ENCODE peak calls at places on chromosome 2, in eight cellular contexts. One of them, this sample, is unnamed.

GRCh38 chr2:157838442-157839161 is 37.5 kb downstream of the ACVR1 start:
- DNase-seq in NCI-H1105 treated with DMSO at 0.1 percent for 48 hours: peak
- DNase-seq in fibroblast of the aortic adventitia: peak
- DNase-seq in GM13976: no peak
- DNase-seq in NCI-H748 treated with DMSO at 0.1 percent for 48 hours: peak
- DNase-seq in activated naive CD8-positive, alpha-beta T cell treated with anti-CD3 and anti-CD28 coated beads, Interleukin-2, amount 10 ng/mL, durations not matched to agents 7 days and 5 days: no peak
- DNase-seq in NCI-H146: peak
- DNase-seq in mucosa of descending colon: peak
- DNase-seq in this sample: peak

GRCh38 chr2:217142649-217143266 is 282.9 kb upstream of the TNP1 start:
- DNase-seq in NCI-H1105 treated with DMSO at 0.1 percent for 48 hours: peak
- DNase-seq in fibroblast of the aortic adventitia: peak
- DNase-seq in GM13976: no peak
- DNase-seq in NCI-H748 treated with DMSO at 0.1 percent for 48 hours: peak
- DNase-seq in activated naive CD8-positive, alpha-beta T cell treated with anti-CD3 and anti-CD28 coated beads, Interleukin-2, amount 10 ng/mL, durations not matched to agents 7 days and 5 days: no peak
- DNase-seq in NCI-H146: no peak
- DNase-seq in mucosa of descending colon: peak
- DNase-seq in this sample: peak

GRCh38 chr2:30636311-30636710 is 170.9 kb downstream of the CAPN13 start:
- DNase-seq in NCI-H1105 treated with DMSO at 0.1 percent for 48 hours: no peak
- DNase-seq in fibroblast of the aortic adventitia: no peak
- DNase-seq in GM13976: peak
- DNase-seq in NCI-H748 treated with DMSO at 0.1 percent for 48 hours: no peak
- DNase-seq in activated naive CD8-positive, alpha-beta T cell treated with anti-CD3 and anti-CD28 coated beads, Interleukin-2, amount 10 ng/mL, durations not matched to agents 7 days and 5 days: no peak
- DNase-seq in NCI-H146: no peak
- DNase-seq in mucosa of descending colon: no peak
- DNase-seq in this sample: no peak

GRCh38 chr2:151051584-151052220 is 210.0 kb downstream of the RBM43 start:
- DNase-seq in NCI-H1105 treated with DMSO at 0.1 percent for 48 hours: peak
- DNase-seq in fibroblast of the aortic adventitia: peak
- DNase-seq in GM13976: peak
- DNase-seq in NCI-H748 treated with DMSO at 0.1 percent for 48 hours: peak
- DNase-seq in activated naive CD8-positive, alpha-beta T cell treated with anti-CD3 and anti-CD28 coated beads, Interleukin-2, amount 10 ng/mL, durations not matched to agents 7 days and 5 days: no peak
- DNase-seq in NCI-H146: no peak
- DNase-seq in mucosa of descending colon: peak
- DNase-seq in this sample: no peak

GRCh38 chr2:235931676-235932075 is 236.5 kb downstream of the GBX2 start:
- DNase-seq in NCI-H1105 treated with DMSO at 0.1 percent for 48 hours: no peak
- DNase-seq in fibroblast of the aortic adventitia: no peak
- DNase-seq in GM13976: no peak
- DNase-seq in NCI-H748 treated with DMSO at 0.1 percent for 48 hours: no peak
- DNase-seq in activated naive CD8-positive, alpha-beta T cell treated with anti-CD3 and anti-CD28 coated beads, Interleukin-2, amount 10 ng/mL, durations not matched to agents 7 days and 5 days: no peak
- DNase-seq in NCI-H146: no peak
- DNase-seq in mucosa of descending colon: no peak
- DNase-seq in this sample: no peak

GRCh38 chr2:13616059-13616458 is 899.3 kb downstream of the TRIB2 start:
- DNase-seq in NCI-H1105 treated with DMSO at 0.1 percent for 48 hours: no peak
- DNase-seq in fibroblast of the aortic adventitia: no peak
- DNase-seq in GM13976: no peak
- DNase-seq in NCI-H748 treated with DMSO at 0.1 percent for 48 hours: no peak
- DNase-seq in activated naive CD8-positive, alpha-beta T cell treated with anti-CD3 and anti-CD28 coated beads, Interleukin-2, amount 10 ng/mL, durations not matched to agents 7 days and 5 days: no peak
- DNase-seq in NCI-H146: no peak
- DNase-seq in mucosa of descending colon: no peak
- DNase-seq in this sample: no peak

GRCh38 chr2:24025264-24025663 is 15.4 kb downstream of the MFSD2B start:
- DNase-seq in NCI-H1105 treated with DMSO at 0.1 percent for 48 hours: no peak
- DNase-seq in fibroblast of the aortic adventitia: no peak
- DNase-seq in GM13976: no peak
- DNase-seq in NCI-H748 treated with DMSO at 0.1 percent for 48 hours: no peak
- DNase-seq in activated naive CD8-positive, alpha-beta T cell treated with anti-CD3 and anti-CD28 coated beads, Interleukin-2, amount 10 ng/mL, durations not matched to agents 7 days and 5 days: no peak
- DNase-seq in NCI-H146: no peak
- DNase-seq in mucosa of descending colon: no peak
- DNase-seq in this sample: no peak

GRCh38 chr2:47344890-47345583 is 57.9 kb upstream of the MSH2 start:
- DNase-seq in NCI-H1105 treated with DMSO at 0.1 percent for 48 hours: peak
- DNase-seq in fibroblast of the aortic adventitia: no peak
- DNase-seq in GM13976: no peak
- DNase-seq in NCI-H748 treated with DMSO at 0.1 percent for 48 hours: peak
- DNase-seq in activated naive CD8-positive, alpha-beta T cell treated with anti-CD3 and anti-CD28 coated beads, Interleukin-2, amount 10 ng/mL, durations not matched to agents 7 days and 5 days: no peak
- DNase-seq in NCI-H146: peak
- DNase-seq in mucosa of descending colon: peak
- DNase-seq in this sample: peak

GRCh38 chr2:239726091-239726591 is 299.0 kb downstream of the NDUFA10 start:
- DNase-seq in NCI-H1105 treated with DMSO at 0.1 percent for 48 hours: no peak
- DNase-seq in fibroblast of the aortic adventitia: no peak
- DNase-seq in GM13976: no peak
- DNase-seq in NCI-H748 treated with DMSO at 0.1 percent for 48 hours: no peak
- DNase-seq in activated naive CD8-positive, alpha-beta T cell treated with anti-CD3 and anti-CD28 coated beads, Interleukin-2, amount 10 ng/mL, durations not matched to agents 7 days and 5 days: peak
- DNase-seq in NCI-H146: no peak
- DNase-seq in mucosa of descending colon: no peak
- DNase-seq in this sample: no peak

GRCh38 chr2:129748250-129748649 is 231.2 kb upstream of the RAB6C start:
- DNase-seq in NCI-H1105 treated with DMSO at 0.1 percent for 48 hours: no peak
- DNase-seq in fibroblast of the aortic adventitia: no peak
- DNase-seq in GM13976: no peak
- DNase-seq in NCI-H748 treated with DMSO at 0.1 percent for 48 hours: no peak
- DNase-seq in activated naive CD8-positive, alpha-beta T cell treated with anti-CD3 and anti-CD28 coated beads, Interleukin-2, amount 10 ng/mL, durations not matched to agents 7 days and 5 days: no peak
- DNase-seq in NCI-H146: no peak
- DNase-seq in mucosa of descending colon: no peak
- DNase-seq in this sample: no peak

GRCh38 chr2:95203911-95204310 is 3.4 kb upstream of the ZNF892 start:
- DNase-seq in NCI-H1105 treated with DMSO at 0.1 percent for 48 hours: no peak
- DNase-seq in fibroblast of the aortic adventitia: no peak
- DNase-seq in GM13976: no peak
- DNase-seq in NCI-H748 treated with DMSO at 0.1 percent for 48 hours: no peak
- DNase-seq in activated naive CD8-positive, alpha-beta T cell treated with anti-CD3 and anti-CD28 coated beads, Interleukin-2, amount 10 ng/mL, durations not matched to agents 7 days and 5 days: no peak
- DNase-seq in NCI-H146: no peak
- DNase-seq in mucosa of descending colon: no peak
- DNase-seq in this sample: no peak

GRCh38 chr2:47771211-47771610 is 11.7 kb upstream of the MSH6 start:
- DNase-seq in NCI-H1105 treated with DMSO at 0.1 percent for 48 hours: no peak
- DNase-seq in fibroblast of the aortic adventitia: peak
- DNase-seq in GM13976: no peak
- DNase-seq in NCI-H748 treated with DMSO at 0.1 percent for 48 hours: no peak
- DNase-seq in activated naive CD8-positive, alpha-beta T cell treated with anti-CD3 and anti-CD28 coated beads, Interleukin-2, amount 10 ng/mL, durations not matched to agents 7 days and 5 days: no peak
- DNase-seq in NCI-H146: no peak
- DNase-seq in mucosa of descending colon: no peak
- DNase-seq in this sample: peak

GRCh38 chr2:36352024-36352398 is 3.6 kb upstream of the CRIM1 start:
- DNase-seq in NCI-H1105 treated with DMSO at 0.1 percent for 48 hours: peak
- DNase-seq in fibroblast of the aortic adventitia: peak
- DNase-seq in GM13976: peak
- DNase-seq in NCI-H748 treated with DMSO at 0.1 percent for 48 hours: peak
- DNase-seq in activated naive CD8-positive, alpha-beta T cell treated with anti-CD3 and anti-CD28 coated beads, Interleukin-2, amount 10 ng/mL, durations not matched to agents 7 days and 5 days: no peak
- DNase-seq in NCI-H146: peak
- DNase-seq in mucosa of descending colon: peak
- DNase-seq in this sample: no peak

GRCh38 chr2:72115361-72116080 is 32.1 kb downstream of the CYP26B1 start:
- DNase-seq in NCI-H1105 treated with DMSO at 0.1 percent for 48 hours: no peak
- DNase-seq in fibroblast of the aortic adventitia: peak
- DNase-seq in GM13976: no peak
- DNase-seq in NCI-H748 treated with DMSO at 0.1 percent for 48 hours: no peak
- DNase-seq in activated naive CD8-positive, alpha-beta T cell treated with anti-CD3 and anti-CD28 coated beads, Interleukin-2, amount 10 ng/mL, durations not matched to agents 7 days and 5 days: no peak
- DNase-seq in NCI-H146: no peak
- DNase-seq in mucosa of descending colon: no peak
- DNase-seq in this sample: peak

GRCh38 chr2:171811229-171811628 is 82.8 kb downstream of the SLC25A12 start:
- DNase-seq in NCI-H1105 treated with DMSO at 0.1 percent for 48 hours: peak
- DNase-seq in fibroblast of the aortic adventitia: peak
- DNase-seq in GM13976: peak
- DNase-seq in NCI-H748 treated with DMSO at 0.1 percent for 48 hours: peak
- DNase-seq in activated naive CD8-positive, alpha-beta T cell treated with anti-CD3 and anti-CD28 coated beads, Interleukin-2, amount 10 ng/mL, durations not matched to agents 7 days and 5 days: no peak
- DNase-seq in NCI-H146: peak
- DNase-seq in mucosa of descending colon: no peak
- DNase-seq in this sample: peak

GRCh38 chr2:207617011-207617671 is 8.1 kb downstream of the METTL21A start:
- DNase-seq in NCI-H1105 treated with DMSO at 0.1 percent for 48 hours: no peak
- DNase-seq in fibroblast of the aortic adventitia: peak
- DNase-seq in GM13976: no peak
- DNase-seq in NCI-H748 treated with DMSO at 0.1 percent for 48 hours: no peak
- DNase-seq in activated naive CD8-positive, alpha-beta T cell treated with anti-CD3 and anti-CD28 coated beads, Interleukin-2, amount 10 ng/mL, durations not matched to agents 7 days and 5 days: no peak
- DNase-seq in NCI-H146: no peak
- DNase-seq in mucosa of descending colon: no peak
- DNase-seq in this sample: peak

GRCh38 chr2:178190938-178191910 is 3.1 kb upstream of the OSBPL6 start:
- DNase-seq in NCI-H1105 treated with DMSO at 0.1 percent for 48 hours: no peak
- DNase-seq in fibroblast of the aortic adventitia: no peak
- DNase-seq in GM13976: no peak
- DNase-seq in NCI-H748 treated with DMSO at 0.1 percent for 48 hours: no peak
- DNase-seq in activated naive CD8-positive, alpha-beta T cell treated with anti-CD3 and anti-CD28 coated beads, Interleukin-2, amount 10 ng/mL, durations not matched to agents 7 days and 5 days: no peak
- DNase-seq in NCI-H146: no peak
- DNase-seq in mucosa of descending colon: no peak
- DNase-seq in this sample: no peak

GRCh38 chr2:227625420-227625819 is 8.1 kb downstream of the SCYGR4 start:
- DNase-seq in NCI-H1105 treated with DMSO at 0.1 percent for 48 hours: no peak
- DNase-seq in fibroblast of the aortic adventitia: no peak
- DNase-seq in GM13976: no peak
- DNase-seq in NCI-H748 treated with DMSO at 0.1 percent for 48 hours: no peak
- DNase-seq in activated naive CD8-positive, alpha-beta T cell treated with anti-CD3 and anti-CD28 coated beads, Interleukin-2, amount 10 ng/mL, durations not matched to agents 7 days and 5 days: no peak
- DNase-seq in NCI-H146: no peak
- DNase-seq in mucosa of descending colon: no peak
- DNase-seq in this sample: no peak

GRCh38 chr2:21453728-21454127 is 330.0 kb downstream of the TDRD15 start:
- DNase-seq in NCI-H1105 treated with DMSO at 0.1 percent for 48 hours: no peak
- DNase-seq in fibroblast of the aortic adventitia: no peak
- DNase-seq in GM13976: no peak
- DNase-seq in NCI-H748 treated with DMSO at 0.1 percent for 48 hours: no peak
- DNase-seq in activated naive CD8-positive, alpha-beta T cell treated with anti-CD3 and anti-CD28 coated beads, Interleukin-2, amount 10 ng/mL, durations not matched to agents 7 days and 5 days: no peak
- DNase-seq in NCI-H146: no peak
- DNase-seq in mucosa of descending colon: no peak
- DNase-seq in this sample: no peak

GRCh38 chr2:33209976-33210375 is 263.2 kb downstream of the LTBP1 start:
- DNase-seq in NCI-H1105 treated with DMSO at 0.1 percent for 48 hours: no peak
- DNase-seq in fibroblast of the aortic adventitia: peak
- DNase-seq in GM13976: no peak
- DNase-seq in NCI-H748 treated with DMSO at 0.1 percent for 48 hours: no peak
- DNase-seq in activated naive CD8-positive, alpha-beta T cell treated with anti-CD3 and anti-CD28 coated beads, Interleukin-2, amount 10 ng/mL, durations not matched to agents 7 days and 5 days: no peak
- DNase-seq in NCI-H146: no peak
- DNase-seq in mucosa of descending colon: no peak
- DNase-seq in this sample: no peak

GRCh38 chr2:241507430-241508239 is 749 bp downstream of the STK25 start:
- DNase-seq in NCI-H1105 treated with DMSO at 0.1 percent for 48 hours: peak
- DNase-seq in fibroblast of the aortic adventitia: peak
- DNase-seq in GM13976: peak
- DNase-seq in NCI-H748 treated with DMSO at 0.1 percent for 48 hours: no peak
- DNase-seq in activated naive CD8-positive, alpha-beta T cell treated with anti-CD3 and anti-CD28 coated beads, Interleukin-2, amount 10 ng/mL, durations not matched to agents 7 days and 5 days: peak
- DNase-seq in NCI-H146: peak
- DNase-seq in mucosa of descending colon: no peak
- DNase-seq in this sample: no peak

GRCh38 chr2:172083725-172084483 is 1.4 kb upstream of the DLX1 start:
- DNase-seq in NCI-H1105 treated with DMSO at 0.1 percent for 48 hours: no peak
- DNase-seq in fibroblast of the aortic adventitia: no peak
- DNase-seq in GM13976: peak
- DNase-seq in NCI-H748 treated with DMSO at 0.1 percent for 48 hours: no peak
- DNase-seq in activated naive CD8-positive, alpha-beta T cell treated with anti-CD3 and anti-CD28 coated beads, Interleukin-2, amount 10 ng/mL, durations not matched to agents 7 days and 5 days: no peak
- DNase-seq in NCI-H146: peak
- DNase-seq in mucosa of descending colon: no peak
- DNase-seq in this sample: no peak

GRCh38 chr2:187989925-187990623 is 301.6 kb upstream of the GULP1 start:
- DNase-seq in NCI-H1105 treated with DMSO at 0.1 percent for 48 hours: peak
- DNase-seq in fibroblast of the aortic adventitia: no peak
- DNase-seq in GM13976: peak
- DNase-seq in NCI-H748 treated with DMSO at 0.1 percent for 48 hours: peak
- DNase-seq in activated naive CD8-positive, alpha-beta T cell treated with anti-CD3 and anti-CD28 coated beads, Interleukin-2, amount 10 ng/mL, durations not matched to agents 7 days and 5 days: no peak
- DNase-seq in NCI-H146: peak
- DNase-seq in mucosa of descending colon: no peak
- DNase-seq in this sample: no peak

GRCh38 chr2:230770804-230771203 is 58.2 kb downstream of the CAB39 start:
- DNase-seq in NCI-H1105 treated with DMSO at 0.1 percent for 48 hours: no peak
- DNase-seq in fibroblast of the aortic adventitia: no peak
- DNase-seq in GM13976: no peak
- DNase-seq in NCI-H748 treated with DMSO at 0.1 percent for 48 hours: no peak
- DNase-seq in activated naive CD8-positive, alpha-beta T cell treated with anti-CD3 and anti-CD28 coated beads, Interleukin-2, amount 10 ng/mL, durations not matched to agents 7 days and 5 days: no peak
- DNase-seq in NCI-H146: no peak
- DNase-seq in mucosa of descending colon: no peak
- DNase-seq in this sample: no peak

GRCh38 chr2:192070099-192070498 is 124.6 kb downstream of the TMEFF2 start:
- DNase-seq in NCI-H1105 treated with DMSO at 0.1 percent for 48 hours: no peak
- DNase-seq in fibroblast of the aortic adventitia: peak
- DNase-seq in GM13976: no peak
- DNase-seq in NCI-H748 treated with DMSO at 0.1 percent for 48 hours: no peak
- DNase-seq in activated naive CD8-positive, alpha-beta T cell treated with anti-CD3 and anti-CD28 coated beads, Interleukin-2, amount 10 ng/mL, durations not matched to agents 7 days and 5 days: no peak
- DNase-seq in NCI-H146: no peak
- DNase-seq in mucosa of descending colon: no peak
- DNase-seq in this sample: no peak

GRCh38 chr2:44926957-44927356 is 14.5 kb upstream of the SIX3 start:
- DNase-seq in NCI-H1105 treated with DMSO at 0.1 percent for 48 hours: no peak
- DNase-seq in fibroblast of the aortic adventitia: no peak
- DNase-seq in GM13976: no peak
- DNase-seq in NCI-H748 treated with DMSO at 0.1 percent for 48 hours: no peak
- DNase-seq in activated naive CD8-positive, alpha-beta T cell treated with anti-CD3 and anti-CD28 coated beads, Interleukin-2, amount 10 ng/mL, durations not matched to agents 7 days and 5 days: no peak
- DNase-seq in NCI-H146: no peak
- DNase-seq in mucosa of descending colon: no peak
- DNase-seq in this sample: no peak

This sample was measured in HFF-Myc.